ENCODE peak calls at places on chromosomes 4 and X, in seven cellular contexts. One of them, this sample, is unnamed.

GRCh38 chr4:148415500-148415899 is 26.7 kb downstream of the NR3C2 start:
- DNase-seq in activated CD4-positive, alpha-beta T cell treated with anti-CD3 and anti-CD28 coated beads, Interleukin-2, amount 50 U/mL, for 24 hours: no peak
- DNase-seq in stimulated activated CD8-positive, alpha-beta memory T cell treated with anti-CD3 and anti-CD28 coated beads, Interleukin-7, amount 100 ng/mL, for 1 hour: no peak
- DNase-seq in activated CD4-positive, CD25-positive, alpha-beta regulatory T cell treated with anti-CD3 and anti-CD28 coated beads, Interleukin-2, amount 50 U/mL, for 72 hours: no peak
- DNase-seq in cardiac septum: no peak
- DNase-seq in left ventricle myocardium superior: no peak
- DNase-seq in nephron progenitor cell: no peak
- DNase-seq in this sample: peak

GRCh38 chr4:151417164-151417571 is 8.2 kb downstream of the FHIP1A start:
- DNase-seq in nephron progenitor cell: no peak
- DNase-seq in left ventricle myocardium superior: no peak
- DNase-seq in activated CD4-positive, CD25-positive, alpha-beta regulatory T cell treated with anti-CD3 and anti-CD28 coated beads, Interleukin-2, amount 50 U/mL, for 72 hours: no peak
- DNase-seq in stimulated activated CD8-positive, alpha-beta memory T cell treated with anti-CD3 and anti-CD28 coated beads, Interleukin-7, amount 100 ng/mL, for 1 hour: no peak
- DNase-seq in activated CD4-positive, alpha-beta T cell treated with anti-CD3 and anti-CD28 coated beads, Interleukin-2, amount 50 U/mL, for 24 hours: no peak
- DNase-seq in cardiac septum: no peak
- DNase-seq in this sample: no peak

GRCh38 chrX:48683411-48683982 is at the start of gene WAS:
- DNase-seq in cardiac septum: peak
- DNase-seq in left ventricle myocardium superior: peak
- DNase-seq in activated CD4-positive, alpha-beta T cell treated with anti-CD3 and anti-CD28 coated beads, Interleukin-2, amount 50 U/mL, for 24 hours: peak
- DNase-seq in activated CD4-positive, CD25-positive, alpha-beta regulatory T cell treated with anti-CD3 and anti-CD28 coated beads, Interleukin-2, amount 50 U/mL, for 72 hours: peak
- DNase-seq in stimulated activated CD8-positive, alpha-beta memory T cell treated with anti-CD3 and anti-CD28 coated beads, Interleukin-7, amount 100 ng/mL, for 1 hour: no peak
- DNase-seq in nephron progenitor cell: no peak
- DNase-seq in this sample: no peak

GRCh38 chr4:81965911-81966310 is 407.9 kb downstream of the HNRNPD start:
- DNase-seq in nephron progenitor cell: no peak
- DNase-seq in cardiac septum: no peak
- DNase-seq in activated CD4-positive, CD25-positive, alpha-beta regulatory T cell treated with anti-CD3 and anti-CD28 coated beads, Interleukin-2, amount 50 U/mL, for 72 hours: no peak
- DNase-seq in activated CD4-positive, alpha-beta T cell treated with anti-CD3 and anti-CD28 coated beads, Interleukin-2, amount 50 U/mL, for 24 hours: no peak
- DNase-seq in stimulated activated CD8-positive, alpha-beta memory T cell treated with anti-CD3 and anti-CD28 coated beads, Interleukin-7, amount 100 ng/mL, for 1 hour: no peak
- DNase-seq in left ventricle myocardium superior: no peak
- DNase-seq in this sample: no peak

GRCh38 chr4:34664051-34664450 is 1580.3 kb downstream of the ARAP2 start:
- DNase-seq in stimulated activated CD8-positive, alpha-beta memory T cell treated with anti-CD3 and anti-CD28 coated beads, Interleukin-7, amount 100 ng/mL, for 1 hour: no peak
- DNase-seq in left ventricle myocardium superior: no peak
- DNase-seq in activated CD4-positive, alpha-beta T cell treated with anti-CD3 and anti-CD28 coated beads, Interleukin-2, amount 50 U/mL, for 24 hours: no peak
- DNase-seq in cardiac septum: no peak
- DNase-seq in activated CD4-positive, CD25-positive, alpha-beta regulatory T cell treated with anti-CD3 and anti-CD28 coated beads, Interleukin-2, amount 50 U/mL, for 72 hours: no peak
- DNase-seq in nephron progenitor cell: no peak
- DNase-seq in this sample: no peak

GRCh38 chrX:107731831-107732502 is 43.6 kb downstream of the TSC22D3 start:
- DNase-seq in stimulated activated CD8-positive, alpha-beta memory T cell treated with anti-CD3 and anti-CD28 coated beads, Interleukin-7, amount 100 ng/mL, for 1 hour: no peak
- DNase-seq in nephron progenitor cell: peak
- DNase-seq in cardiac septum: peak
- DNase-seq in left ventricle myocardium superior: peak
- DNase-seq in activated CD4-positive, CD25-positive, alpha-beta regulatory T cell treated with anti-CD3 and anti-CD28 coated beads, Interleukin-2, amount 50 U/mL, for 72 hours: no peak
- DNase-seq in activated CD4-positive, alpha-beta T cell treated with anti-CD3 and anti-CD28 coated beads, Interleukin-2, amount 50 U/mL, for 24 hours: no peak
- DNase-seq in this sample: no peak

GRCh38 chrX:153887385-153887784 is 1.4 kb upstream of the L1CAM start:
- DNase-seq in stimulated activated CD8-positive, alpha-beta memory T cell treated with anti-CD3 and anti-CD28 coated beads, Interleukin-7, amount 100 ng/mL, for 1 hour: no peak
- DNase-seq in left ventricle myocardium superior: no peak
- DNase-seq in nephron progenitor cell: no peak
- DNase-seq in cardiac septum: no peak
- DNase-seq in activated CD4-positive, alpha-beta T cell treated with anti-CD3 and anti-CD28 coated beads, Interleukin-2, amount 50 U/mL, for 24 hours: no peak
- DNase-seq in activated CD4-positive, CD25-positive, alpha-beta regulatory T cell treated with anti-CD3 and anti-CD28 coated beads, Interleukin-2, amount 50 U/mL, for 72 hours: no peak
- DNase-seq in this sample: no peak

GRCh38 chrX:75596178-75596577 is 73.3 kb upstream of the ZDHHC15 start:
- DNase-seq in activated CD4-positive, CD25-positive, alpha-beta regulatory T cell treated with anti-CD3 and anti-CD28 coated beads, Interleukin-2, amount 50 U/mL, for 72 hours: no peak
- DNase-seq in stimulated activated CD8-positive, alpha-beta memory T cell treated with anti-CD3 and anti-CD28 coated beads, Interleukin-7, amount 100 ng/mL, for 1 hour: no peak
- DNase-seq in cardiac septum: no peak
- DNase-seq in activated CD4-positive, alpha-beta T cell treated with anti-CD3 and anti-CD28 coated beads, Interleukin-2, amount 50 U/mL, for 24 hours: no peak
- DNase-seq in left ventricle myocardium superior: no peak
- DNase-seq in nephron progenitor cell: no peak
- DNase-seq in this sample: no peak

GRCh38 chr4:3802571-3803474 is 36.6 kb downstream of the ADRA2C start:
- DNase-seq in activated CD4-positive, alpha-beta T cell treated with anti-CD3 and anti-CD28 coated beads, Interleukin-2, amount 50 U/mL, for 24 hours: no peak
- DNase-seq in cardiac septum: no peak
- DNase-seq in stimulated activated CD8-positive, alpha-beta memory T cell treated with anti-CD3 and anti-CD28 coated beads, Interleukin-7, amount 100 ng/mL, for 1 hour: no peak
- DNase-seq in left ventricle myocardium superior: no peak
- DNase-seq in activated CD4-positive, CD25-positive, alpha-beta regulatory T cell treated with anti-CD3 and anti-CD28 coated beads, Interleukin-2, amount 50 U/mL, for 72 hours: no peak
- DNase-seq in nephron progenitor cell: no peak
- DNase-seq in this sample: no peak

GRCh38 chrX:44020693-44021092 is 47.5 kb upstream of the NDP start:
- DNase-seq in cardiac septum: no peak
- DNase-seq in left ventricle myocardium superior: no peak
- DNase-seq in activated CD4-positive, CD25-positive, alpha-beta regulatory T cell treated with anti-CD3 and anti-CD28 coated beads, Interleukin-2, amount 50 U/mL, for 72 hours: no peak
- DNase-seq in nephron progenitor cell: no peak
- DNase-seq in stimulated activated CD8-positive, alpha-beta memory T cell treated with anti-CD3 and anti-CD28 coated beads, Interleukin-7, amount 100 ng/mL, for 1 hour: no peak
- DNase-seq in activated CD4-positive, alpha-beta T cell treated with anti-CD3 and anti-CD28 coated beads, Interleukin-2, amount 50 U/mL, for 24 hours: no peak
- DNase-seq in this sample: no peak

GRCh38 chr4:105979506-105979905 is 84.2 kb downstream of the NPNT start:
- DNase-seq in cardiac septum: no peak
- DNase-seq in stimulated activated CD8-positive, alpha-beta memory T cell treated with anti-CD3 and anti-CD28 coated beads, Interleukin-7, amount 100 ng/mL, for 1 hour: no peak
- DNase-seq in activated CD4-positive, CD25-positive, alpha-beta regulatory T cell treated with anti-CD3 and anti-CD28 coated beads, Interleukin-2, amount 50 U/mL, for 72 hours: no peak
- DNase-seq in nephron progenitor cell: no peak
- DNase-seq in left ventricle myocardium superior: no peak
- DNase-seq in activated CD4-positive, alpha-beta T cell treated with anti-CD3 and anti-CD28 coated beads, Interleukin-2, amount 50 U/mL, for 24 hours: no peak
- DNase-seq in this sample: no peak

GRCh38 chr4:31088600-31089230 is 368.5 kb downstream of the PCDH7 start:
- DNase-seq in nephron progenitor cell: no peak
- DNase-seq in activated CD4-positive, alpha-beta T cell treated with anti-CD3 and anti-CD28 coated beads, Interleukin-2, amount 50 U/mL, for 24 hours: no peak
- DNase-seq in cardiac septum: no peak
- DNase-seq in stimulated activated CD8-positive, alpha-beta memory T cell treated with anti-CD3 and anti-CD28 coated beads, Interleukin-7, amount 100 ng/mL, for 1 hour: no peak
- DNase-seq in activated CD4-positive, CD25-positive, alpha-beta regulatory T cell treated with anti-CD3 and anti-CD28 coated beads, Interleukin-2, amount 50 U/mL, for 72 hours: no peak
- DNase-seq in left ventricle myocardium superior: no peak
- DNase-seq in this sample: no peak

GRCh38 chrX:140672840-140673731 is 36.5 kb upstream of the LINC00632 start:
- DNase-seq in left ventricle myocardium superior: no peak
- DNase-seq in activated CD4-positive, CD25-positive, alpha-beta regulatory T cell treated with anti-CD3 and anti-CD28 coated beads, Interleukin-2, amount 50 U/mL, for 72 hours: no peak
- DNase-seq in cardiac septum: no peak
- DNase-seq in stimulated activated CD8-positive, alpha-beta memory T cell treated with anti-CD3 and anti-CD28 coated beads, Interleukin-7, amount 100 ng/mL, for 1 hour: no peak
- DNase-seq in nephron progenitor cell: no peak
- DNase-seq in activated CD4-positive, alpha-beta T cell treated with anti-CD3 and anti-CD28 coated beads, Interleukin-2, amount 50 U/mL, for 24 hours: no peak
- DNase-seq in this sample: no peak

GRCh38 chr4:5753766-5754528 is 42.9 kb downstream of the EVC start:
- DNase-seq in activated CD4-positive, alpha-beta T cell treated with anti-CD3 and anti-CD28 coated beads, Interleukin-2, amount 50 U/mL, for 24 hours: no peak
- DNase-seq in nephron progenitor cell: no peak
- DNase-seq in left ventricle myocardium superior: no peak
- DNase-seq in stimulated activated CD8-positive, alpha-beta memory T cell treated with anti-CD3 and anti-CD28 coated beads, Interleukin-7, amount 100 ng/mL, for 1 hour: no peak
- DNase-seq in activated CD4-positive, CD25-positive, alpha-beta regulatory T cell treated with anti-CD3 and anti-CD28 coated beads, Interleukin-2, amount 50 U/mL, for 72 hours: no peak
- DNase-seq in cardiac septum: no peak
- DNase-seq in this sample: no peak

GRCh38 chr4:3827616-3828492 is 61.7 kb downstream of the ADRA2C start:
- DNase-seq in activated CD4-positive, alpha-beta T cell treated with anti-CD3 and anti-CD28 coated beads, Interleukin-2, amount 50 U/mL, for 24 hours: no peak
- DNase-seq in cardiac septum: peak
- DNase-seq in nephron progenitor cell: no peak
- DNase-seq in left ventricle myocardium superior: peak
- DNase-seq in stimulated activated CD8-positive, alpha-beta memory T cell treated with anti-CD3 and anti-CD28 coated beads, Interleukin-7, amount 100 ng/mL, for 1 hour: no peak
- DNase-seq in activated CD4-positive, CD25-positive, alpha-beta regulatory T cell treated with anti-CD3 and anti-CD28 coated beads, Interleukin-2, amount 50 U/mL, for 72 hours: no peak
- DNase-seq in this sample: peak